ENCODE peak calls at places on chromosomes 13 and 19, in six cellular contexts. One of them, this sample, is unnamed.

GRCh38 chr19:29507081-29507860 is 18.5 kb upstream of the VSTM2B start:
- DNase-seq in AG04450: no peak
- DNase-seq in CD4-positive, CD25-positive, alpha-beta regulatory T cell: no peak
- DNase-seq in heart right ventricle: no peak
- DNase-seq in brain microvascular endothelial cell: no peak
- DNase-seq in suprapubic skin: no peak
- DNase-seq in this sample: no peak

GRCh38 chr19:40831502-40832430 is 18.5 kb downstream of the CYP2A6 start:
- DNase-seq in AG04450: peak; percentile 96
- DNase-seq in CD4-positive, CD25-positive, alpha-beta regulatory T cell: no peak
- DNase-seq in heart right ventricle: no peak
- DNase-seq in brain microvascular endothelial cell: peak; percentile 22
- DNase-seq in suprapubic skin: no peak
- DNase-seq in this sample: no peak

GRCh38 chr13:95117092-95117491 is 184.2 kb downstream of the ABCC4 start:
- DNase-seq in AG04450: no peak
- DNase-seq in CD4-positive, CD25-positive, alpha-beta regulatory T cell: no peak
- DNase-seq in heart right ventricle: no peak
- DNase-seq in brain microvascular endothelial cell: no peak
- DNase-seq in suprapubic skin: no peak
- DNase-seq in this sample: no peak

GRCh38 chr19:6098574-6098973 is 11.7 kb downstream of the RFX2 start:
- DNase-seq in AG04450: no peak
- DNase-seq in CD4-positive, CD25-positive, alpha-beta regulatory T cell: no peak
- DNase-seq in heart right ventricle: no peak
- DNase-seq in brain microvascular endothelial cell: no peak
- DNase-seq in suprapubic skin: no peak
- DNase-seq in this sample: no peak

GRCh38 chr13:99380921-99381645 is 73.9 kb upstream of the GPR183 start:
- DNase-seq in AG04450: no peak
- DNase-seq in CD4-positive, CD25-positive, alpha-beta regulatory T cell: peak; percentile 50
- DNase-seq in heart right ventricle: no peak
- DNase-seq in brain microvascular endothelial cell: no peak
- DNase-seq in suprapubic skin: no peak
- DNase-seq in this sample: no peak

GRCh38 chr13:50396001-50396400 is 380.8 kb downstream of the KCNRG start:
- DNase-seq in AG04450: no peak
- DNase-seq in CD4-positive, CD25-positive, alpha-beta regulatory T cell: no peak
- DNase-seq in heart right ventricle: no peak
- DNase-seq in brain microvascular endothelial cell: no peak
- DNase-seq in suprapubic skin: no peak
- DNase-seq in this sample: no peak

GRCh38 chr13:78758549-78758948 is 99.6 kb upstream of the OBI1 start:
- DNase-seq in AG04450: no peak
- DNase-seq in CD4-positive, CD25-positive, alpha-beta regulatory T cell: no peak
- DNase-seq in heart right ventricle: no peak
- DNase-seq in brain microvascular endothelial cell: no peak
- DNase-seq in suprapubic skin: no peak
- DNase-seq in this sample: no peak

GRCh38 chr13:26022538-26023292 is 29.1 kb downstream of the SHISA2 start:
- DNase-seq in AG04450: no peak
- DNase-seq in CD4-positive, CD25-positive, alpha-beta regulatory T cell: no peak
- DNase-seq in heart right ventricle: peak; percentile 77
- DNase-seq in brain microvascular endothelial cell: peak; percentile 78
- DNase-seq in suprapubic skin: peak; percentile 74
- DNase-seq in this sample: no peak

GRCh38 chr19:31071157-31071855 is 277.9 kb downstream of the TSHZ3 start:
- DNase-seq in AG04450: no peak
- DNase-seq in CD4-positive, CD25-positive, alpha-beta regulatory T cell: no peak
- DNase-seq in heart right ventricle: no peak
- DNase-seq in brain microvascular endothelial cell: no peak
- DNase-seq in suprapubic skin: no peak
- DNase-seq in this sample: no peak

GRCh38 chr13:21402586-21403307 is 56.4 kb downstream of the ZDHHC20 start:
- DNase-seq in AG04450: no peak
- DNase-seq in CD4-positive, CD25-positive, alpha-beta regulatory T cell: no peak
- DNase-seq in heart right ventricle: no peak
- DNase-seq in brain microvascular endothelial cell: peak; percentile 70
- DNase-seq in suprapubic skin: no peak
- DNase-seq in this sample: no peak

GRCh38 chr19:29873024-29873800 is 61.4 kb downstream of the CCNE1 start:
- DNase-seq in AG04450: no peak
- DNase-seq in CD4-positive, CD25-positive, alpha-beta regulatory T cell: peak; percentile 65
- DNase-seq in heart right ventricle: peak; percentile 32
- DNase-seq in brain microvascular endothelial cell: no peak
- DNase-seq in suprapubic skin: peak; percentile 71
- DNase-seq in this sample: peak; percentile 34

GRCh38 chr19:30093966-30094770 is 152.1 kb downstream of the URI1 start:
- DNase-seq in AG04450: no peak
- DNase-seq in CD4-positive, CD25-positive, alpha-beta regulatory T cell: no peak
- DNase-seq in heart right ventricle: no peak
- DNase-seq in brain microvascular endothelial cell: no peak
- DNase-seq in suprapubic skin: no peak
- DNase-seq in this sample: no peak

GRCh38 chr19:47161876-47162489 is 31.3 kb downstream of the SAE1 start:
- DNase-seq in AG04450: no peak
- DNase-seq in CD4-positive, CD25-positive, alpha-beta regulatory T cell: no peak
- DNase-seq in heart right ventricle: no peak
- DNase-seq in brain microvascular endothelial cell: no peak
- DNase-seq in suprapubic skin: no peak
- DNase-seq in this sample: no peak

GRCh38 chr13:105773887-105774538 is 761.4 kb downstream of the EFNB2 start:
- DNase-seq in AG04450: no peak
- DNase-seq in CD4-positive, CD25-positive, alpha-beta regulatory T cell: no peak
- DNase-seq in heart right ventricle: no peak
- DNase-seq in brain microvascular endothelial cell: peak; percentile 70
- DNase-seq in suprapubic skin: no peak
- DNase-seq in this sample: no peak

GRCh38 chr13:39245688-39246087 is 207.4 kb downstream of the NHLRC3 start:
- DNase-seq in AG04450: no peak
- DNase-seq in CD4-positive, CD25-positive, alpha-beta regulatory T cell: no peak
- DNase-seq in heart right ventricle: no peak
- DNase-seq in brain microvascular endothelial cell: no peak
- DNase-seq in suprapubic skin: no peak
- DNase-seq in this sample: no peak

GRCh38 chr19:48363500-48363809 is 285 bp downstream of the TMEM143 start:
- DNase-seq in AG04450: no peak
- DNase-seq in CD4-positive, CD25-positive, alpha-beta regulatory T cell: no peak
- DNase-seq in heart right ventricle: no peak
- DNase-seq in brain microvascular endothelial cell: no peak
- DNase-seq in suprapubic skin: peak; percentile 83
- DNase-seq in this sample: no peak

GRCh38 chr19:10694706-10695105 is 6.5 kb upstream of the QTRT1 start:
- DNase-seq in AG04450: no peak
- DNase-seq in CD4-positive, CD25-positive, alpha-beta regulatory T cell: no peak
- DNase-seq in heart right ventricle: no peak
- DNase-seq in brain microvascular endothelial cell: no peak
- DNase-seq in suprapubic skin: no peak
- DNase-seq in this sample: no peak

GRCh38 chr19:16373079-16373478 is 48.5 kb downstream of the KLF2 start:
- DNase-seq in AG04450: no peak
- DNase-seq in CD4-positive, CD25-positive, alpha-beta regulatory T cell: no peak
- DNase-seq in heart right ventricle: no peak
- DNase-seq in brain microvascular endothelial cell: no peak
- DNase-seq in suprapubic skin: no peak
- DNase-seq in this sample: no peak

GRCh38 chr19:28281676-28282075 is 931.3 kb downstream of the UQCRFS1 start:
- DNase-seq in AG04450: no peak
- DNase-seq in CD4-positive, CD25-positive, alpha-beta regulatory T cell: no peak
- DNase-seq in heart right ventricle: no peak
- DNase-seq in brain microvascular endothelial cell: no peak
- DNase-seq in suprapubic skin: no peak
- DNase-seq in this sample: no peak

GRCh38 chr19:49391581-49392399 is 3.7 kb downstream of the KASH5 start:
- DNase-seq in AG04450: peak; percentile 20
- DNase-seq in CD4-positive, CD25-positive, alpha-beta regulatory T cell: peak; percentile 79
- DNase-seq in heart right ventricle: peak; percentile 73
- DNase-seq in brain microvascular endothelial cell: peak; percentile 38
- DNase-seq in suprapubic skin: peak; percentile 79
- DNase-seq in this sample: peak; percentile 75
- H3K27ac ChIP-seq in AG04450: no peak overlapping the region
- H3K27ac ChIP-seq in CD4-positive, CD25-positive, alpha-beta regulatory T cell: peak overlapping the region; percentile 52
- H3K27ac ChIP-seq in heart right ventricle: no peak overlapping the region
- H3K27ac ChIP-seq in brain microvascular endothelial cell: no peak overlapping the region
- H3K27ac ChIP-seq in suprapubic skin: no peak overlapping the region
- H3K27ac ChIP-seq in this sample: no peak overlapping the region

DNA sequence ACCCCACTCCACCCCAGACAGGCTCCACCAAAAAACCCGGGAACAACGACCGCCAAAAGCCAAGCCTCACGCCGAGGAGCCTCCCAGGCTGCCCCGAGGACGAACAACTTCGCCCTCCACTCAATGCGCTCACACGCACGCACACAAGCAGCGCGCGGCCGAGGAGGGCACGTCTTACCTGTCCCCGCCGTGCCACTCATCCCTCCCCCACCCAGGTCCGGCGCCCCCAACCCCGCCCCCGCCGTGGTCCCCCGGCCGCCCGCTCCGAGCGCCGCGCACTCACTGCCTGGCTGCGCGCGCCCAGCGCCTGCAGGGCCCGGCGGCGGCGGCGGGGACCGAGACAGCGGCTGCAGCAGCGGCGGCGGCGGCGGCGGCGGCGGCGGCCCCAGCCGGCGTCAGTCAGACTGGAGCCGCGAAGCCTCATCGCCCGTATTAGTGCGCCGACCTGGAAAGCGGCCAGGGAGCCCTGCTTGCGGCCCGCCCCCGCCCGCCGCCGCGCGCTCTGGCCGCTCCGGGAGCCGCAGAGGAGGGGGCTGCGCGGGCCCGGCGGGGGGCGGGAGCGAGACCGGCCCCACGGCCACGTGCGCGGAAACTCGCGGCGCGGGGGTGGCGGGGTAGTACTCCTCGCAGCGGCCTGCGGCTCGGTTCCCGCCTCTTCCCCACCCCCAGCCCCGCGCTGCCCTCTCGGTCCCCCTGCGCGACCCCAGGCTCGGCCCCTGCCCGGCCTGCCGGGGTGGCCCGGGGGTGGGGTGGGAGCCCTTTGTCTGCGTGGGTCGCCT is at the start of gene SMAD9:
- DNase-seq in AG04450: no peak
- DNase-seq in CD4-positive, CD25-positive, alpha-beta regulatory T cell: no peak
- DNase-seq in heart right ventricle: peak; percentile 82
- DNase-seq in brain microvascular endothelial cell: peak; percentile 48
- DNase-seq in suprapubic skin: peak; percentile 72
- DNase-seq in this sample: peak; percentile 80
- H3K4me3 ChIP-seq in AG04450: peak within 1 kb of the TSS; percentile 75
- H3K4me3 ChIP-seq in CD4-positive, CD25-positive, alpha-beta regulatory T cell: no peak within 1 kb of the TSS
- H3K4me3 ChIP-seq in heart right ventricle: peak within 1 kb of the TSS; percentile 58
- H3K4me3 ChIP-seq in brain microvascular endothelial cell: peak within 1 kb of the TSS; percentile 69
- H3K4me3 ChIP-seq in suprapubic skin: peak within 1 kb of the TSS; percentile 74
- H3K4me3 ChIP-seq in this sample: peak within 1 kb of the TSS; percentile 66

GRCh38 chr13:51585234-51585672 is 991 bp downstream of the WDFY2 start:
- DNase-seq in AG04450: no peak
- DNase-seq in CD4-positive, CD25-positive, alpha-beta regulatory T cell: no peak
- DNase-seq in heart right ventricle: no peak
- DNase-seq in brain microvascular endothelial cell: peak; percentile 16
- DNase-seq in suprapubic skin: no peak
- DNase-seq in this sample: no peak
- H3K27ac ChIP-seq in AG04450: no peak overlapping the region
- H3K27ac ChIP-seq in CD4-positive, CD25-positive, alpha-beta regulatory T cell: peak overlapping the region; percentile 90
- H3K27ac ChIP-seq in heart right ventricle: no peak overlapping the region
- H3K27ac ChIP-seq in brain microvascular endothelial cell: peak overlapping the region; percentile 82
- H3K27ac ChIP-seq in suprapubic skin: peak overlapping the region; percentile 94
- H3K27ac ChIP-seq in this sample: peak overlapping the region; percentile 91

GRCh38 chr19:45171211-45171623 is 6.8 kb downstream of the TRAPPC6A start:
- DNase-seq in AG04450: no peak
- DNase-seq in CD4-positive, CD25-positive, alpha-beta regulatory T cell: peak; percentile 28
- DNase-seq in heart right ventricle: peak; percentile 28
- DNase-seq in brain microvascular endothelial cell: no peak
- DNase-seq in suprapubic skin: no peak
- DNase-seq in this sample: no peak
- H3K4me3 ChIP-seq in AG04450: no peak overlapping the region
- H3K4me3 ChIP-seq in CD4-positive, CD25-positive, alpha-beta regulatory T cell: peak overlapping the region; percentile 77
- H3K4me3 ChIP-seq in heart right ventricle: no peak overlapping the region
- H3K4me3 ChIP-seq in brain microvascular endothelial cell: no peak overlapping the region
- H3K4me3 ChIP-seq in suprapubic skin: no peak overlapping the region
- H3K4me3 ChIP-seq in this sample: no peak overlapping the region

GRCh38 chr19:56554272-56554869 is 12.9 kb upstream of the ZNF470 start:
- DNase-seq in AG04450: no peak
- DNase-seq in CD4-positive, CD25-positive, alpha-beta regulatory T cell: no peak
- DNase-seq in heart right ventricle: no peak
- DNase-seq in brain microvascular endothelial cell: no peak
- DNase-seq in suprapubic skin: no peak
- DNase-seq in this sample: no peak
- H3K27ac ChIP-seq in AG04450: no peak overlapping the region
- H3K27ac ChIP-seq in CD4-positive, CD25-positive, alpha-beta regulatory T cell: no peak overlapping the region
- H3K27ac ChIP-seq in heart right ventricle: no peak overlapping the region
- H3K27ac ChIP-seq in brain microvascular endothelial cell: no peak overlapping the region
- H3K27ac ChIP-seq in suprapubic skin: no peak overlapping the region
- H3K27ac ChIP-seq in this sample: no peak overlapping the region

GRCh38 chr19:4541114-4541805 is 1.4 kb upstream of the LRG1 start:
- DNase-seq in AG04450: no peak
- DNase-seq in CD4-positive, CD25-positive, alpha-beta regulatory T cell: no peak
- DNase-seq in heart right ventricle: no peak
- DNase-seq in brain microvascular endothelial cell: no peak
- DNase-seq in suprapubic skin: no peak
- DNase-seq in this sample: no peak

GRCh38 chr19:4538601-4538954 is 1.3 kb downstream of the LRG1 start:
- DNase-seq in AG04450: no peak
- DNase-seq in CD4-positive, CD25-positive, alpha-beta regulatory T cell: no peak
- DNase-seq in heart right ventricle: no peak
- DNase-seq in brain microvascular endothelial cell: no peak
- DNase-seq in suprapubic skin: no peak
- DNase-seq in this sample: no peak

GRCh38 chr19:4539169-4539696 is 603 bp downstream of the LRG1 start:
- DNase-seq in AG04450: no peak
- DNase-seq in CD4-positive, CD25-positive, alpha-beta regulatory T cell: no peak
- DNase-seq in heart right ventricle: no peak
- DNase-seq in brain microvascular endothelial cell: no peak
- DNase-seq in suprapubic skin: no peak
- DNase-seq in this sample: no peak

GRCh38 chr19:4537953-4538600 is 1.8 kb downstream of the LRG1 start:
- DNase-seq in AG04450: no peak
- DNase-seq in CD4-positive, CD25-positive, alpha-beta regulatory T cell: no peak
- DNase-seq in heart right ventricle: no peak
- DNase-seq in brain microvascular endothelial cell: no peak
- DNase-seq in suprapubic skin: no peak
- DNase-seq in this sample: no peak

DNA sequence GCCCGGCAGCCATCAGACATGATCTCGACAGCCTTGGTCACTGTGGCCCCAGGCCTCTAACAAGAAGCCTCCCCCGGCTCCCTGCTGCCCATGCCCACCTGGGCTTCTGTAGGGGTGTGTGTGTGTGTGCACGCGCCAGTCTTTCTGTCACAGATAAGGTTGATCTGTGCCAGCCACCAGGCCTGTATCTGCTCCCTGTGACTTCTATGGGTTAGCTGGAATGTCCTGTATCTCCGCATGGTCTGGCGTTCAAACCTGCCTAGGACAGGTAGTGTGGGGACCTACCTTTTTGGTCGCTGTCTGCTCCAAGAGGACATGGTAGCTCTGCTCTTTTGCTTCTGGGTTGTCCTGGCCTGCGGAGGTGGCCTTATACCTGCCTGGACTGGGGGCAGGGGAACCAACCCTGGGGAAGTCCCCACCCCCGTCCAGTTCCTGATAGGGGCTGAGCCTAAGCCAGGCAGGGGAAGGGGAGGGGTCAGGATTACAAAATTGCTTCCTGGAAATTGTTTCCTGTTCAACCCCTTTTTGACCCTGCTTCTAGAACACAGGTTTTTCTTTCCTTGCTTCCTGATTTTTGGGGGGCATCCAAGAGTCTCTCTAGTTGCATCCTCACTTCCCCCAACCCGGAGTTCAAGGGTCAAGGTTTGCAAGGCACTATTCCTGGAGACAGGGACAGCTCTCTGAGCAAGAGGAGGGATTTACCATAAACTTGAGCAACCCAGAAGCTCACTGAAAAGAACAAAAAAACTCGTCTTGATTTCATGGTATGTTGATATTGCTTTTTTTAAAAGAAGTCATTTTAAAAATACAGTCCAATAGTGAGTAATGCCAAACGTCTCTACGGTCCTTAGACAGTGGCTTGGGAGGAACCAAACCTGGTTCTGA is at the start of gene LRG1:
- DNase-seq in AG04450: no peak
- DNase-seq in CD4-positive, CD25-positive, alpha-beta regulatory T cell: no peak
- DNase-seq in heart right ventricle: peak; percentile 44
- DNase-seq in brain microvascular endothelial cell: no peak
- DNase-seq in suprapubic skin: no peak
- DNase-seq in this sample: no peak
- H3K4me3 ChIP-seq in AG04450: no peak within 1 kb of the TSS
- H3K4me3 ChIP-seq in CD4-positive, CD25-positive, alpha-beta regulatory T cell: peak within 1 kb of the TSS; percentile 56
- H3K4me3 ChIP-seq in heart right ventricle: peak within 1 kb of the TSS; percentile 37
- H3K4me3 ChIP-seq in brain microvascular endothelial cell: no peak within 1 kb of the TSS
- H3K4me3 ChIP-seq in suprapubic skin: no peak within 1 kb of the TSS
- H3K4me3 ChIP-seq in this sample: no peak within 1 kb of the TSS